ENCODE peak calls at places on chromosomes 13 and 19, in nine cellular contexts. P is OCI-LY7, N is fibroblast of lung, I is epithelial cell of prostate, L is cardiac muscle cell, Z is adrenal gland, K is pancreas, J is keratinocyte, C is heart right ventricle. S is an unnamed sample.

GRCh38 chr19:8973501-8974091 is 36.6 kb downstream of the MUC16 start:
- DNase-seq in P (peak; percentile 13), N (peak; percentile 10), I (no peak), L (peak; percentile 1), Z (no peak), K (no peak), J (no peak), C (no peak), S (no peak)

GRCh38 chr13:35478384-35479222 is 2.1 kb upstream of the MAB21L1 start:
- DNase-seq in P (no peak), N (no peak), I (no peak), L (no peak), Z (no peak), K (no peak), J (no peak), C (no peak), S (no peak)

GRCh38 chr13:94967183-94968039 is 255.1 kb upstream of the SOX21 start:
- DNase-seq in P (no peak), N (peak; percentile 20), I (no peak), L (peak; percentile 9), Z (no peak), K (peak; percentile 11), J (no peak), C (no peak), S (peak; percentile 78)

GRCh38 chr13:36332986-36333385 is 13.2 kb downstream of the SPART start:
- DNase-seq in P (no peak), N (peak; percentile 38), I (no peak), L (peak; percentile 27), Z (no peak), K (no peak), J (no peak), C (no peak), S (no peak)

GRCh38 chr19:681029-681626 is 4.9 kb downstream of the FSTL3 start:
- DNase-seq in P (peak; percentile 93), N (no peak), I (no peak), L (no peak), Z (peak; percentile 94), K (peak; percentile 94), J (no peak), C (peak; percentile 90), S (peak; percentile 96)

GRCh38 chr13:25149670-25150069 is 22.4 kb downstream of the AMER2 start:
- DNase-seq in P (no peak), N (no peak), I (no peak), L (no peak), Z (no peak), K (no peak), J (no peak), C (no peak), S (no peak)

GRCh38 chr13:58949646-58950045 is 1214.1 kb downstream of the DIAPH3 start:
- DNase-seq in P (peak; percentile 41), N (no peak), I (no peak), L (no peak), Z (no peak), K (no peak), J (no peak), C (no peak), S (no peak)

GRCh38 chr19:18112989-18113478 is 15.5 kb downstream of the MAST3 start:
- DNase-seq in P (peak; percentile 81), N (peak; percentile 62), I (no peak), L (peak; percentile 88), Z (peak; percentile 88), K (peak; percentile 87), J (no peak), C (peak; percentile 88), S (peak; percentile 95)

DNA sequence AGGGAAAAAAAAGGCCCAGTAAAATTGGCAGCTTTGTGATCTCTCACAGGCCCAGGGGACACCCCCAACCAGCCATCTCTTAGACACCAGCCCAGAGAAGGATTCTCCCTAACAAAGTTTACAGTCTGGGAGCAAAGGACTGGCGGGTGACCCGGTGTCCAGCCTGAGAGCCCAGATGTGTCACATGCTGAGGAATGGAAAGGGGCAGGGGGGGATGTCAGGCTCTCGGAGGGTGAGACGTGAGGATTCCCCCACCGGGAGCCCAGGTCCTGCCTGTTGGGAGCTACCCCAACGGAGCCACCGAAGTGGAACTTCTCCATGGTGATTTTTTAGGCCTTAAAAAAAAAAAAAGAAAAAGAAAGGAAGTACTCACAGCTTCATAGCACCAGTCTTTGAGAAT is 4.8 kb upstream of the CTXN1 start:
- DNase-seq in P (no peak), N (no peak), I (no peak), L (no peak), Z (no peak), K (no peak), J (no peak), C (no peak), S (peak; percentile 30)
- H3K27ac ChIP-seq in P (no peak overlapping the region), N (peak overlapping the region; percentile 2), I (peak overlapping the region; percentile 80), L (no peak overlapping the region), Z (peak overlapping the region; percentile 84), K (no peak overlapping the region), J (no peak overlapping the region), C (peak overlapping the region; percentile 35), S (no peak overlapping the region)

GRCh38 chr19:51361228-51361627 is 5.0 kb downstream of the ETFB start:
- DNase-seq in P (no peak), N (no peak), I (no peak), L (no peak), Z (peak; percentile 65), K (no peak), J (no peak), C (no peak), S (no peak)

GRCh38 chr19:51366999-51367564 is 894 bp upstream of the ETFB start:
- DNase-seq in P (peak; percentile 68), N (no peak), I (no peak), L (no peak), Z (no peak), K (peak; percentile 63), J (no peak), C (peak; percentile 50), S (peak; percentile 90)

GRCh38 chr19:51366050-51366998 is at the start of gene ETFB:
- DNase-seq in P (peak; percentile 97), N (peak; percentile 95), I (peak; percentile 89), L (peak; percentile 99), Z (peak; percentile 98), K (peak; percentile 97), J (peak; percentile 89), C (peak; percentile 97), S (peak; percentile 99)

GRCh38 chr19:51365211-51366049 is 758 bp downstream of the ETFB start:
- DNase-seq in P (peak; percentile 58), N (peak; percentile 61), I (no peak), L (peak; percentile 64), Z (no peak), K (no peak), J (no peak), C (no peak), S (no peak)

DNA sequence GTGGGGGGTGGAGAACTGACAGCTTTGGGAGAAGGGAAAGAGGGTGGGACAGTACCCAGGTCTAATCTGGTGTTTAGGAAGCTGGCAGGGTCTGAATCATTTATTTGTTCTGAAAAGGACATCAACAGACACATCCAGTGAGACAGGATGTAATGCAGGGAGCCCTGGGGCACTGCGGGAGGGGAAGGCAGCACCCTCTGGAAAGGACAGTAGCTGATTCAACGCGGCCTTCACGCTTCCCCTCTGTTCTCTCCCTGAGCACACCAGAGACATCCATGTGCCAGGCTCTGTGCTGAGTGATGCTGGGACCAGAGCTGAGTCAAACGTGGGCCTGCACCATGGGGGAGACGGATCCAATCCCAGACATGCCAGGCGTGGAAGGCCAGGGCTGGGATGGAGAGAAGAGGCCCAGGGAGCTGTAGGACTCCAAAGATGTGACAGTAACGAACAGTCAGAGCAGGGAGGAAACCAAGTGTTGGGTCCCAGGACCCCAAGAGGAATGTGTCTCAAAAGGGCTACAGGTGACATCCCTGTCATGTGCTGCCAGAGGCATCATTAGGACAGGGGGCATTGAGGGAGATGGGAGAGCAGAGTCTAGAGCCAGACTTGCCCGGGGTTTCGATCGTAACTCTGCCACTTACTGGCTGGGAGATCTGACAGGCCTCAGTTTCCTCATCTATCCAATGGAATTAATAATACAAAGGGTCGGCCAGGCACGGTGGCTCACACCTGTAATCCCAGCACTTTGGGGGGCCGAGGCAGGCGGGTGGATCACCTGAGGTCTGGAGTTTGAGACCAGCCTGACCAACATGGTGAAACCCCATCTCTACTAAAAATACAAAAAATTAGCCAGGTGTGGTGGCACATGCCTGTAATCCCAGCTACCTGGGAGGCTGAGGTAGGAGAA is 1.7 kb downstream of the ETFB start:
- DNase-seq in P (no peak), N (no peak), I (no peak), L (no peak), Z (no peak), K (no peak), J (no peak), C (no peak), S (no peak)
- H3K27ac ChIP-seq in P (no peak overlapping the region), N (no peak overlapping the region), I (peak overlapping the region; percentile 74), L (no peak overlapping the region), Z (peak overlapping the region; percentile 96), K (no peak overlapping the region), J (peak overlapping the region; percentile 42), C (peak overlapping the region; percentile 98), S (no peak overlapping the region)

GRCh38 chr19:4390017-4390861 is 10.1 kb downstream of the SH3GL1 start:
- DNase-seq in P (no peak), N (peak; percentile 61), I (no peak), L (peak; percentile 75), Z (peak; percentile 54), K (no peak), J (no peak), C (no peak), S (peak; percentile 63)

GRCh38 chr19:4396949-4397783 is 3.2 kb downstream of the SH3GL1 start:
- DNase-seq in P (no peak), N (no peak), I (no peak), L (no peak), Z (peak; percentile 53), K (no peak), J (no peak), C (no peak), S (no peak)

GRCh38 chr19:4391701-4392543 is 8.4 kb downstream of the SH3GL1 start:
- DNase-seq in P (no peak), N (peak; percentile 89), I (no peak), L (peak; percentile 72), Z (peak; percentile 60), K (no peak), J (no peak), C (peak; percentile 57), S (no peak)

GRCh38 chr19:4390862-4391693 is 9.3 kb downstream of the SH3GL1 start:
- DNase-seq in P (no peak), N (peak; percentile 32), I (no peak), L (peak; percentile 25), Z (peak; percentile 24), K (no peak), J (no peak), C (no peak), S (no peak)

GRCh38 chr19:4393947-4394590 is 6.3 kb downstream of the SH3GL1 start:
- DNase-seq in P (no peak), N (peak; percentile 77), I (no peak), L (peak; percentile 71), Z (no peak), K (no peak), J (no peak), C (no peak), S (no peak)
- H3K27ac ChIP-seq in P (no peak overlapping the region), N (peak overlapping the region; percentile 3), I (peak overlapping the region; percentile 82), L (peak overlapping the region; percentile 96), Z (peak overlapping the region; percentile 83), K (no peak overlapping the region), J (no peak overlapping the region), C (no peak overlapping the region), S (peak overlapping the region; percentile 34)

DNA sequence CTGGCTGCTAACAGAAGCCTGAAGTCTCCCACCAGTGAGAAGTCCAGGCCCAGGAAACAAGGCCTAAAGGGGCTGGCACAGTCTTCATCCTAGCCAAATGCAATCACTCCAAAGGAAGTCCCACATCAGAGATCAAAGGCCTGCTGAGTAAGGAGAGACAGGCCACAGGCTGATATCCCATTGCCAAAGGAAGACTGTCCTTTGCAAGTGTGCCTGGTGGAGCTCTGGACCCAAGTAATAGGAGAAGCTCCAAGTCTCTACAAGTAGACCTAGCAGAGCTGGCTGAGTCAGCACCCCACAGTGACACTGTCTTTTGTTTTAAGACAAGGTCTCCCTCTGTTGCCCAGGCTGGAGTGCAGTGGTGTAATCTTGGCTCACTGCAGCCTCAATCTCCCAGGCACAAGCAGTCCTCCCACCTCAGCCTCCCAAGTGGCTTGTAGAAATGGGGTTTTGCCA is 4.5 kb downstream of the DBP start:
- DNase-seq in P (no peak), N (peak; percentile 51), I (no peak), L (no peak), Z (peak; percentile 37), K (no peak), J (no peak), C (no peak), S (no peak)
- H3K27ac ChIP-seq in P (peak overlapping the region; percentile 21), N (peak overlapping the region; percentile 43), I (peak overlapping the region; percentile 91), L (no peak overlapping the region), Z (peak overlapping the region; percentile 95), K (no peak overlapping the region), J (peak overlapping the region; percentile 56), C (peak overlapping the region; percentile 91), S (peak overlapping the region; percentile 94)